ENCODE peak calls at places on chromosomes 1 and 21, in ten cellular contexts. L is RCC 7860, R is HFFc6, V is AG09309, I is kidney tubule cell, Y is hypothalamus, T is HT1080, B is activated T-cell treated with anti-CD3 and anti-CD28 coated beads for 1 hour, Z is small intestine, X is NCI-H1092. J is an unnamed sample.
A peak's percentile ranks its signal among the peaks of the same experiment; 100 is the strongest.

GRCh38 chr1:17089496-17089895 is 29.8 kb downstream of the PADI2 start:
- DNase-seq in L (no peak), R (no peak), V (no peak), I (no peak), Y (peak; percentile 86), T (no peak), B (no peak), Z (no peak), X (no peak), J (peak; percentile 76)

GRCh38 chr1:172746091-172746949 is 87.4 kb downstream of the FASLG start:
- DNase-seq in L (peak; percentile 95), R (peak; percentile 99), V (peak; percentile 96), I (peak; percentile 97), Y (no peak), T (peak; percentile 97), B (no peak), Z (peak; percentile 78), X (no peak), J (no peak)

GRCh38 chr1:19563336-19564097 is 78.2 kb upstream of the CAPZB start:
- DNase-seq in L (no peak), R (peak; percentile 42), V (peak; percentile 14), I (no peak), Y (peak; percentile 3), T (no peak), B (no peak), Z (peak; percentile 19), X (no peak), J (peak; percentile 57)

GRCh38 chr1:155729031-155729898 is 40.4 kb downstream of the DAP3 start:
- DNase-seq in L (peak; percentile 35), R (peak; percentile 73), V (peak; percentile 25), I (peak; percentile 56), Y (peak; percentile 23), T (peak; percentile 35), B (peak; percentile 20), Z (peak; percentile 70), X (peak; percentile 22), J (no peak)

GRCh38 chr1:31648190-31648589 is 3.5 kb upstream of the PEF1 start:
- DNase-seq in L (no peak), R (no peak), V (no peak), I (no peak), Y (no peak), T (no peak), B (no peak), Z (no peak), X (no peak), J (no peak)

GRCh38 chr1:1228187-1228586 is 3.6 kb downstream of the SDF4 start:
- DNase-seq in L (no peak), R (no peak), V (no peak), I (no peak), Y (no peak), T (no peak), B (no peak), Z (no peak), X (no peak), J (no peak)

GRCh38 chr1:53392460-53392859 is 64.6 kb upstream of the LRP8 start:
- DNase-seq in L (no peak), R (no peak), V (no peak), I (no peak), Y (no peak), T (no peak), B (no peak), Z (no peak), X (no peak), J (no peak)

GRCh38 chr21:29513535-29513934 is 214.8 kb downstream of the BACH1 start:
- DNase-seq in L (no peak), R (no peak), V (no peak), I (no peak), Y (no peak), T (no peak), B (no peak), Z (no peak), X (no peak), J (no peak)

GRCh38 chr1:98962156-98962555 is 42.5 kb downstream of the PLPPR5 start:
- DNase-seq in L (no peak), R (peak; percentile 16), V (no peak), I (no peak), Y (no peak), T (no peak), B (no peak), Z (no peak), X (no peak), J (no peak)

GRCh38 chr1:156291226-156292061 is 4.0 kb downstream of the GLMP start:
- DNase-seq in L (no peak), R (peak; percentile 79), V (no peak), I (peak; percentile 83), Y (peak; percentile 79), T (peak; percentile 45), B (no peak), Z (peak; percentile 94), X (no peak), J (peak; percentile 78)

GRCh38 chr1:245060684-245061374 is 94.0 kb upstream of the KIF26B start:
- DNase-seq in L (no peak), R (no peak), V (no peak), I (no peak), Y (no peak), T (no peak), B (no peak), Z (peak; percentile 72), X (no peak), J (no peak)

J was measured in occipital lobe.